ENCODE peak calls at places on chromosomes 11 and 22, in nine cellular contexts. G is GM12878, M is tibial nerve, F is A549, K is IMR-90, Z is K562, J is thyroid gland, I is esophagus squamous epithelium, O is GM12891. R is an unnamed sample.
A peak's percentile ranks its signal among the peaks of the same experiment; 100 is the strongest.

GRCh38 chr11:130548491-130548833 is 100.0 kb downstream of the ADAMTS15 start:
- DNase-seq in G (no peak), M (no peak), F (no peak), K (peak; percentile 18), Z (no peak), J (no peak), I (no peak), O (no peak), R (no peak)

GRCh38 chr11:56852131-56852530 is 103.6 kb upstream of the OR9G4 start:
- DNase-seq in G (no peak), M (no peak), F (no peak), K (no peak), Z (no peak), J (no peak), I (no peak), O (no peak), R (no peak)

GRCh38 chr22:38802671-38803121 is 8.8 kb upstream of the DNAL4 start:
- DNase-seq in G (no peak), M (peak; percentile 24), F (peak; percentile 79), K (peak; percentile 95), Z (peak; percentile 13), J (peak; percentile 70), I (no peak), O (no peak), R (peak; percentile 33)

GRCh38 chr11:57340228-57340627 is 2.1 kb downstream of the P2RX3 start:
- DNase-seq in G (no peak), M (no peak), F (no peak), K (no peak), Z (peak; percentile 60), J (no peak), I (no peak), O (no peak), R (no peak)

GRCh38 chr11:20080032-20080685 is 80.1 kb downstream of the DBX1 start:
- DNase-seq in G (peak; percentile 9), M (no peak), F (no peak), K (no peak), Z (peak; percentile 38), J (no peak), I (no peak), O (no peak), R (no peak)

GRCh38 chr22:19658967-19659804 is 55.1 kb upstream of the SEPTIN5 start:
- DNase-seq in G (no peak), M (no peak), F (no peak), K (no peak), Z (no peak), J (no peak), I (no peak), O (no peak), R (no peak)

GRCh38 chr11:74284466-74284865 is 27.0 kb downstream of the P4HA3 start:
- DNase-seq in G (no peak), M (no peak), F (no peak), K (peak; percentile 40), Z (no peak), J (no peak), I (no peak), O (no peak), R (no peak)

GRCh38 chr11:134370526-134371435 is 39.0 kb downstream of the GLB1L2 start:
- DNase-seq in G (no peak), M (no peak), F (no peak), K (no peak), Z (no peak), J (no peak), I (no peak), O (no peak), R (no peak)

GRCh38 chr11:71120346-71120963 is 131.9 kb downstream of the SHANK2 start:
- DNase-seq in G (no peak), M (no peak), F (peak; percentile 21), K (no peak), Z (no peak), J (peak; percentile 88), I (no peak), O (no peak), R (peak; percentile 42)

GRCh38 chr22:38314992-38315800 is 2.0 kb downstream of the CSNK1E start:
- DNase-seq in G (no peak), M (no peak), F (no peak), K (peak; percentile 35), Z (no peak), J (peak; percentile 41), I (no peak), O (no peak), R (peak; percentile 41)

DNA sequence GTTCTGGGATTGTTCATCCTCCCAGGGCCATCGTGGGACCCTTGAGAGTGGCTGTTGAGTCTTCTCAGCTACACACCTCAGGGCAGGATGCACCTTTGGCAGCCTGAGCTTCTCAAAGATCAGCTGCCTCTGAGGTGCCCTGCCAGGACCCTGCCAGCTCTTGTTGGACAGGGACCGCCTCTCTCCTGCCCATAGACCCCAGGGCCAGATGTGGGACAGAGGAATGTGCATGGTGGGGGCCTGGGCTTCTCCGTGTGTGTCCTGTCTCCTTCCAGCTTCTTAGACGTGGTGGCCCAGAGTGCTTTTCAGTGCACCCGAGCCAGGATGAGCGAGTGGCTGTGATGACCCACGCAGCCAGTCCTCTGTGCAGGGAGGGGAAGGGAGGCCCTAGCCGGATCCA is 5.9 kb upstream of the TRMU start:
- DNase-seq in G (no peak), M (no peak), F (no peak), K (no peak), Z (no peak), J (no peak), I (no peak), O (no peak), R (no peak)
- TF ChIP-seq POLR2A in G (no peak), M (no peak), F (no peak), K (no peak), Z (no peak), J (no peak), I (no peak), O (no peak), R (no peak)

GRCh38 chr11:76210920-76211851 is 4.9 kb upstream of the WNT11 start:
- DNase-seq in G (no peak), M (no peak), F (no peak), K (no peak), Z (no peak), J (no peak), I (no peak), O (no peak), R (peak; percentile 40)

GRCh38 chr11:76208438-76208828 is 2.1 kb upstream of the WNT11 start:
- DNase-seq in G (no peak), M (no peak), F (no peak), K (no peak), Z (no peak), J (no peak), I (no peak), O (no peak), R (no peak)

GRCh38 chr11:76209671-76209955 is 3.3 kb upstream of the WNT11 start:
- DNase-seq in G (no peak), M (no peak), F (no peak), K (no peak), Z (no peak), J (no peak), I (no peak), O (no peak), R (no peak)

GRCh38 chr11:76208829-76209670 is 2.7 kb upstream of the WNT11 start:
- DNase-seq in G (no peak), M (peak; percentile 56), F (peak; percentile 83), K (peak; percentile 12), Z (no peak), J (peak; percentile 74), I (no peak), O (peak; percentile 85), R (peak; percentile 85)

DNA sequence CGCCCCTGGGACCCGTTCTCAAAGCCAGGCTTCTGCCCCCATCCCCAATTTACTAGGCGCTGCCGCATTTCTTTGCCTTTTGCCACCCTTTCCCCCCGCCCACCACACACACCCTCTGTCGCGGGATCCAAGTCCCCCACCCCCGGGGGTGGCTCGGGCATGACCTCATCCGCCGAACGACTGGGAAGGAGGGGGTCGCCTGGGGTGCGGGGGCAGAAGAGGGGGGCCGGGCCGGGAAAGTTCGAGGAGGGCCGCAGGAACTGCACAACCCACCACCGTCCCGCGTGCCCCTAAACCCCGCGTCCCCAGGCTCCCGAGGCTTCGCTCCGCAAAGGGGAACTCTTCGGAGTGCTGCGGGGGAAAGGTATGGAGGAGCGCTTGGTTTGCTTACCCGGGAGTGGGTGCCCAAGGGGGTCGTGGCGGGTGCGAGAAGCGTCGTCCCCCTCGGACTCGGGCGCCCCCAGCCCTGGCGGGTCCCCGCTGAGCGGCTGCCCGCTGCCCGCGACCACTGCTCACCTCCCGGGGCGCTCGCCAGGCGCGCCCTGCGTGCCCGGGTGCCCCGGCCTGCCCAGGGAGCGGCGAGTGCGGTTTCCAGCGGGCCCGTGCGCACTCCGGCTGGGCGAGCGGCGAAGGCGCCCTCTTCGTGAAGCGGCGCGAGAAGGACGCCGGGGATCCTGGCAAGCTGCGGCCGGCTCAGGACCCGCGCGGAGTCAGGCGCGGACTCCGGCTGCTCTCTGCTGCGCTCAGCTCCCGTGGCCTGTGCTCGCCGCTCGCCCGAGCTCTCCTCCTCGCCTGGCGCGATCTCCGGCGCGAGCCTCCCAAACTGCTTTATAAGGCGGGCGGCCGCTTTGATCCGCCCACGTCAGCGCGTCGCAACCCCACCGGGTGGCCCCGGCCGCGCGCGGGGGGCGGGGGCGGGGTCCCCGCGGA is 3.9 kb upstream of the WNT11 start:
- DNase-seq in G (no peak), M (peak; percentile 63), F (no peak), K (peak; percentile 74), Z (no peak), J (peak; percentile 69), I (no peak), O (no peak), R (peak; percentile 69)
- TF ChIP-seq POLR2A in G (no peak), M (no peak), F (peak; percentile 48), K (no peak), Z (no peak), J (no peak), I (peak; percentile 12), O (no peak), R (peak; percentile 41)

DNA sequence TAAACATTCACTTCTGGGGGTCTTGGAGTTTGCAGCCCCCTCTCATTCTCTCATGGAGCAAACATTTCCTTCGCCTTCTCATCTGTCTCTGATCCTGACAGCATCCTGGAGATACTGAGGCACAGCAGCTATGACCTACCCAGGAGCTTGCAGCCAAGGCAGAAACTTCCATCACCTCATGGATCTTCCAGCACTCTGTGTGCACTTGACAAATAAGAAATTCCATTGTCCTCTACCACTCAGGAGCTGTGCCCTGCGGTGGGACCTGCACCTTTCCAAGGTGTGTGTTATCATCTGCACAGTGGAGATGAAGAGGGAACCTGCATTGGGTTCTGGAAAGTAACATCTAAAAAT is 49.1 kb downstream of the GGTLC2 start:
- DNase-seq in G (no peak), M (no peak), F (peak; percentile 19), K (no peak), Z (no peak), J (no peak), I (no peak), O (no peak), R (no peak)
- TF ChIP-seq POLR2A in G (no peak), M (no peak), F (no peak), K (no peak), Z (no peak), J (no peak), I (no peak), O (no peak), R (no peak)

DNA sequence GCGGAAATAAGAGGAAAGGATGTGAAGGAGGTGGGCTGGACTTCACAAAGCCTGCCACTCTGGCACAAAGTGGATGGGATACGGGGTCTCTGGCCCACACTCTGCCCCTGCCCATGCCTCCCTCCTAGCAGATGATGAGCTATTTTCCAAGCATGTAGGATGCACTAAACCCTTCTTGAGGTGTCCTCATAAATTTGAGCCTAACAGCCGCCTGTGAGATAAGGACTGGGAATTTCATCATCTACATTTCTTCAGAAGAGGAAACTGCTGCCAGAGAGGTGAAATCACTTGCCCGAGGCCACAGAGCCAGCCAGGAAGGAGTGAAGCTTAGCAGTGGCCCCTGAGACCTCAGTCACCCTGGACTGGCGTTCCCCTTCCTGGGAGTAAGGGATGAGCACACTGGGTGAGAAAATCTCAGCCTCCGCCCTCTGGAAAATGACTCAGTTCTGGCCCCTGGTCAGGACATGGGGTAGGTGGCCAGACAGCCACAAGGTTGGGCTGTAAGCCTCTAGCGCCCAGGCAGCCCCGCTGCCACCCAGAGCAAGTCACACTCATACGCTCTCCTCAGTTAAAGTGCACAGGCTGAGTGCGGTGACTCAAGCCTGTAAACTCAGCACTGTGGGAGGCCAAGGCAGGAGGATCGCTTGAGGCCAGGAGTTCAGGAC is 27.9 kb downstream of the MB start:
- DNase-seq in G (no peak), M (peak; percentile 5), F (peak; percentile 87), K (peak; percentile 77), Z (no peak), J (no peak), I (no peak), O (no peak), R (peak; percentile 22)
- TF ChIP-seq POLR2A in G (no peak), M (no peak), F (no peak), K (no peak), Z (no peak), J (no peak), I (no peak), O (no peak), R (no peak)

R was measured in transverse colon.